ENCODE peak calls at places on chromosomes 4 and X, in four cellular contexts. One of them, this sample, is unnamed.

GRCh38 chrX:47221756-47222155 is 3.3 kb downstream of the CDK16 start:
- DNase-seq in GM23248: no peak
- DNase-seq in A549: no peak
- DNase-seq in thoracic aorta: no peak
- DNase-seq in this sample: no peak

GRCh38 chrX:133681416-133681815 is 266.1 kb upstream of the GPC4 start:
- DNase-seq in A549: no peak
- DNase-seq in GM23248: no peak
- DNase-seq in thoracic aorta: no peak
- DNase-seq in this sample: no peak

GRCh38 chr4:154078504-154079350 is 289.8 kb upstream of the SFRP2 start:
- DNase-seq in A549: no peak
- DNase-seq in thoracic aorta: no peak
- DNase-seq in GM23248: no peak
- DNase-seq in this sample: no peak

GRCh38 chr4:13432453-13432852 is 51.7 kb downstream of the RAB28 start:
- DNase-seq in A549: no peak
- DNase-seq in GM23248: no peak
- DNase-seq in thoracic aorta: no peak
- DNase-seq in this sample: no peak

GRCh38 chrX:133468081-133468480 is 52.8 kb upstream of the GPC4 start:
- DNase-seq in A549: no peak
- DNase-seq in GM23248: no peak
- DNase-seq in thoracic aorta: no peak
- DNase-seq in this sample: no peak

GRCh38 chrX:31847773-31848172 is 775.9 kb upstream of the FTHL17 start:
- DNase-seq in GM23248: no peak
- DNase-seq in thoracic aorta: no peak
- DNase-seq in A549: no peak
- DNase-seq in this sample: peak; percentile 0

GRCh38 chr4:98745372-98745771 is 87.0 kb upstream of the TSPAN5 start:
- DNase-seq in thoracic aorta: no peak
- DNase-seq in A549: peak; percentile 30
- DNase-seq in GM23248: peak; percentile 67
- DNase-seq in this sample: peak; percentile 46

GRCh38 chrX:43581167-43581566 is 74.9 kb upstream of the MAOA start:
- DNase-seq in GM23248: no peak
- DNase-seq in A549: no peak
- DNase-seq in thoracic aorta: no peak
- DNase-seq in this sample: no peak

GRCh38 chrX:13937370-13938052 is 92.2 kb downstream of the GEMIN8 start:
- DNase-seq in GM23248: peak; percentile 12
- DNase-seq in thoracic aorta: no peak
- DNase-seq in A549: no peak
- DNase-seq in this sample: no peak

GRCh38 chr4:3304831-3305609 is 12.2 kb downstream of the RGS12 start:
- DNase-seq in A549: no peak
- DNase-seq in GM23248: peak; percentile 71
- DNase-seq in thoracic aorta: no peak
- DNase-seq in this sample: peak; percentile 69

GRCh38 chr4:38132843-38133662 is 172.9 kb downstream of the PTTG2 start:
- DNase-seq in thoracic aorta: no peak
- DNase-seq in GM23248: no peak
- DNase-seq in A549: peak; percentile 14
- DNase-seq in this sample: no peak

GRCh38 chr4:140826701-140827027 is 70.5 kb upstream of the TBC1D9 start:
- DNase-seq in thoracic aorta: no peak
- DNase-seq in GM23248: no peak
- DNase-seq in A549: no peak
- DNase-seq in this sample: no peak

GRCh38 chrX:39238017-39238416 is 436.8 kb downstream of the MID1IP1 start:
- DNase-seq in A549: no peak
- DNase-seq in GM23248: no peak
- DNase-seq in thoracic aorta: no peak
- DNase-seq in this sample: no peak
- H3K27ac ChIP-seq in A549: no peak overlapping the region
- H3K27ac ChIP-seq in GM23248: no peak overlapping the region
- H3K27ac ChIP-seq in thoracic aorta: no peak overlapping the region
- H3K27ac ChIP-seq in this sample: no peak overlapping the region

DNA sequence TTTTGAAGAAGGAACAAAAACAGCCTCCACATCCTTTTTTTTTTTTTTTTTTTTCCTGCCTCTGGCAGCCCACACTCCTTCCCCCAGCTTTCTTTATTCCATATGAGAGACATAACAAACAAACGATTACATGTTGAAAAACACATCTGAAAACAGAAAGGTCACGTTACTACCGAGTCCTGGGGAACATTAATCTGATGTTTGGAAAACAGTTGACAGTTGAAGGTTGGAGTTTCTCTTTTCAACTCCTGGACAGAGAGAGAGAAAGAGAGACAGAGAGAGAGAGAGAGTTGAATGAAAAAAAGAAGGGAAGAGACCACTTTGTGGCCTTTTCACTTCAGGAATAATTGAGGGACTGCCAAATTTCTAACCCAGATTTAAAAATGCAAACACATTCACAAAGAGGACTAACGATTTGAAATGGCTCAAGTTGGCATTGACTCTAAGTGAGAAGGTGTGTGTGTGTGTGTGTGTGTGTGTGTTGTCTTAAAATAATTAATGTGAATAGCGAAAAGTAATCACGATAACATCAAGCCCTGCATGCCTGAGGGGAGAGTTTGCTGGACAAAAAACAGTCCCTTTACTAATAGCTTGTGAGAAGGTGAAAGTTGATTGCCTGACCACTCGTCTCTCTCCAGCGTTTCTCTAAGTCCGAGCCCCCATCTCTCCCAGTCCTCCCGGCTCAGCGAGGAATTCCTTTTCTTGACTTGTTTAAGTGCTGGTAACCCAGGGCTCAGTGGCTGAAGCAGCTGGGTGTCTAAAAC is 67.3 kb downstream of the FBXO8 start:
- DNase-seq in A549: no peak
- DNase-seq in thoracic aorta: no peak
- DNase-seq in GM23248: no peak
- DNase-seq in this sample: no peak
- H3K9me3 ChIP-seq in A549: no peaks in the 10 kb centered on the region
- H3K9me3 ChIP-seq in thoracic aorta: no peaks in the 10 kb centered on the region
- H3K9me3 ChIP-seq in GM23248: no peaks in the 10 kb centered on the region
- H3K9me3 ChIP-seq in this sample: no peaks in the 10 kb centered on the region

GRCh38 chr4:139018971-139019758 is 3.6 kb downstream of the NOCT start:
- DNase-seq in thoracic aorta: no peak
- DNase-seq in GM23248: peak; percentile 66
- DNase-seq in A549: no peak
- DNase-seq in this sample: no peak
- H3K4me3 ChIP-seq in thoracic aorta: no peak overlapping the region
- H3K4me3 ChIP-seq in GM23248: no peak overlapping the region
- H3K4me3 ChIP-seq in A549: no peak overlapping the region
- H3K4me3 ChIP-seq in this sample: no peak overlapping the region

GRCh38 chr4:85393201-85393600 is 81.7 kb upstream of the ARHGAP24 start:
- DNase-seq in thoracic aorta: no peak
- DNase-seq in GM23248: no peak
- DNase-seq in A549: no peak
- DNase-seq in this sample: no peak

GRCh38 chr4:85391568-85392410 is 83.2 kb upstream of the ARHGAP24 start:
- DNase-seq in GM23248: no peak
- DNase-seq in thoracic aorta: no peak
- DNase-seq in A549: no peak
- DNase-seq in this sample: no peak

DNA sequence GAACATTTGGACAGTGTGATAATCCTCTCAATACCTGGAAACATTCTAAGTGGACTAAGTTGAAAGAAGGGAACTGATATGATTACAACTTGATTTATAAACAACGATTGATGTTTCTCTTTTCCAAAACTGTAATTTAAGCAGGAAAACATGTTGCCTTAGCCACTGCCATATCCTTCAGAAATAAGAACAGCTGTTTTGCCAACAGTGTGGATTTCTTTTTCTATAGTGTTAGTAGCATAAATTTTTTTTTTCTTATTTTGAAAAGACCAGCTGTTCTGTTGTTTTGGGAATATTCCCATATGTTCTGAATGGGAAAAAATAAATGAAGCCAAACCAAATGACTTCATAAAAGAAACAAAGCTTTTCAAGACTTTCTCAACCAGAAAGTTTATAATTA is 83.9 kb upstream of the ARHGAP24 start:
- DNase-seq in A549: no peak
- DNase-seq in thoracic aorta: no peak
- DNase-seq in GM23248: no peak
- DNase-seq in this sample: no peak
- H3K27ac ChIP-seq in A549: no peak overlapping the region
- H3K27ac ChIP-seq in thoracic aorta: no peak overlapping the region
- H3K27ac ChIP-seq in GM23248: no peak overlapping the region
- H3K27ac ChIP-seq in this sample: no peak overlapping the region

GRCh38 chrX:363621-364375 is 22.9 kb downstream of the PPP2R3B start:
- DNase-seq in A549: no peak
- DNase-seq in thoracic aorta: no peak
- DNase-seq in GM23248: no peak
- DNase-seq in this sample: no peak
- H3K9me3 ChIP-seq in A549: peaks cover 28% of the 10 kb centered on the region
- H3K9me3 ChIP-seq in thoracic aorta: peaks cover 8% of the 10 kb centered on the region
- H3K9me3 ChIP-seq in GM23248: no peaks in the 10 kb centered on the region
- H3K9me3 ChIP-seq in this sample: no peaks in the 10 kb centered on the region

GRCh38 chr4:184647391-184648101 is 1.7 kb downstream of the CASP3 start:
- DNase-seq in thoracic aorta: no peak
- DNase-seq in GM23248: peak; percentile 64
- DNase-seq in A549: no peak
- DNase-seq in this sample: no peak
- H3K4me3 ChIP-seq in thoracic aorta: peak overlapping the region; percentile 84
- H3K4me3 ChIP-seq in GM23248: peak overlapping the region; percentile 82
- H3K4me3 ChIP-seq in A549: peak overlapping the region; percentile 83
- H3K4me3 ChIP-seq in this sample: peak overlapping the region; percentile 94

DNA sequence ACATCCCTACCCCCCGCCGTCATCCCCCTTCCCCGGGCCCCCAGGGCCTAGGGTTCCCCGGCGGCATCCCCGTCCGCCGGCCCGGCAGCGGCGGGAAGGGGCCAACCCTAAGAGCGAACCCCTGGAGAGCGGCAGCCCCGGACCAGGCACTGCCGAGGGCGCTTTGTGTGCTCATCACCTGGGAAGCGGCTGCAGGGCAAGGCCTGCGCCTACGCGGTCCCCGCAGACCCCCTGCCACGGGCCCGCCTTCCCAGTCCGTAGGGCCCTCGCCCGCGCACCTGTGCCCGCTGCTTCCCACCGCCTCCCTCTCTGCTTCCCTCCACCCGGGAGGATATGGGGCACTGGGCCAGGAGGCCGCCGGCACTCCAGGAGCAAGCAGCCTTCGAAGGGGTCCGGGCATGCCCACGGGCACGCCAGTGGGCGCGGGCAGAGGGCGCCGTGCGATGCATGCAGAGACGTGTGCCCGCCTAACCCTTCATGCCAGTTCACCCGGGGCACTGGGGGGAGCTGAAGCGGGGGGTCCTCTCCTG is 2.6 kb downstream of the FLNA start:
- DNase-seq in A549: no peak
- DNase-seq in thoracic aorta: no peak
- DNase-seq in GM23248: no peak
- DNase-seq in this sample: no peak
- H3K27ac ChIP-seq in A549: peak overlapping the region; percentile 86
- H3K27ac ChIP-seq in thoracic aorta: peak overlapping the region; percentile 92
- H3K27ac ChIP-seq in GM23248: peak overlapping the region; percentile 37
- H3K27ac ChIP-seq in this sample: peak overlapping the region; percentile 71

DNA sequence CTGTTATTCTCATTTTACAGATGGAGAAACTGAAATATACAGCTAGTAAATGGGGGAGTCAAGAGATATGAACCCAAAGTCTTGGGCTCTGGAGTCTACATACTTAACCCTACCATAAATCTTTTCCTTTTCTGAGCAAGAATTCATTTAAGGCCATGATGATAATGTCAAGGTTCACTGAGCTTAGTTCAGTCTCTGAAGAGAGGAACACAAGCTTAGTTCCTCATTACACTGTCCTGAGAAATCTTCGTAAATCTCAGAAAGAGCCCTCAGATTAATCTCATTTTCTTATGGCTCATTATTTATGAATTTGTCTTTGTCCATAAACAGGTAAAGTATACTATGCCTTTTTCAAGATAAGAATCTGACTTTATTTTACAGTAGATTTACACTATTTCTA is 104.2 kb downstream of the SATL1 start:
- DNase-seq in thoracic aorta: no peak
- DNase-seq in A549: no peak
- DNase-seq in GM23248: no peak
- DNase-seq in this sample: no peak
- H3K9me3 ChIP-seq in thoracic aorta: no peaks in the 10 kb centered on the region
- H3K9me3 ChIP-seq in A549: no peaks in the 10 kb centered on the region
- H3K9me3 ChIP-seq in GM23248: no peaks in the 10 kb centered on the region
- H3K9me3 ChIP-seq in this sample: no peaks in the 10 kb centered on the region

This sample was measured in A673.